ENCODE peak calls at places on chromosome 5, in ten cellular contexts. Z, H, R, T, Q, J, O, S, A and M are unnamed samples.

GRCh38 chr5:147303976-147304375 is 69.2 kb downstream of the STK32A start:
- DNase-seq in Z (peak), R (no peak), A (no peak), H (peak), T (peak), O (no peak), J (peak), Q (no peak), S (no peak), M (no peak)

GRCh38 chr5:52491071-52491828 is 296.5 kb upstream of the ITGA1 start:
- DNase-seq in T (no peak), R (no peak), J (no peak), O (no peak), Z (no peak), H (no peak), S (no peak), Q (no peak), A (no peak), M (no peak)

GRCh38 chr5:177366528-177367322 is 9.0 kb downstream of the RGS14 start:
- DNase-seq in A (peak), Q (peak), Z (no peak), S (peak), J (peak), T (peak), R (peak), H (no peak), O (peak), M (peak)

GRCh38 chr5:147567917-147568598 is 58.2 kb upstream of the DPYSL3 start:
- DNase-seq in H (peak), S (no peak), J (no peak), Q (no peak), Z (no peak), O (no peak), R (no peak), T (peak), A (no peak), M (no peak)

GRCh38 chr5:174165406-174165805 is 119.9 kb downstream of the NSG2 start:
- DNase-seq in J (no peak), O (no peak), S (no peak), T (no peak), H (no peak), R (no peak), Z (no peak), A (no peak), Q (no peak), M (no peak)

GRCh38 chr5:80884851-80885697 is 75.1 kb upstream of the RASGRF2 start:
- DNase-seq in Z (no peak), T (peak), J (no peak), A (no peak), H (no peak), S (no peak), Q (no peak), O (no peak), R (no peak), M (no peak)

GRCh38 chr5:167393328-167393727 is 898.1 kb upstream of the WWC1 start:
- DNase-seq in A (no peak), Z (no peak), O (no peak), T (no peak), R (no peak), H (no peak), J (no peak), S (no peak), Q (no peak), M (no peak)

GRCh38 chr5:91643796-91644195 is 260.7 kb upstream of the ARRDC3 start:
- DNase-seq in Z (no peak), H (no peak), Q (no peak), J (no peak), A (no peak), S (no peak), T (peak), O (no peak), R (no peak), M (no peak)

GRCh38 chr5:133247881-133248642 is 196.2 kb downstream of the HSPA4 start:
- DNase-seq in S (no peak), Z (peak), T (peak), J (peak), Q (no peak), H (peak), R (no peak), O (no peak), A (no peak), M (peak)

GRCh38 chr5:72817076-72817476 is 615 bp downstream of the TNPO1 start:
- DNase-seq in S (peak), Q (peak), R (peak), H (peak), A (peak), O (peak), J (peak), T (peak), Z (peak), M (no peak)

DNA sequence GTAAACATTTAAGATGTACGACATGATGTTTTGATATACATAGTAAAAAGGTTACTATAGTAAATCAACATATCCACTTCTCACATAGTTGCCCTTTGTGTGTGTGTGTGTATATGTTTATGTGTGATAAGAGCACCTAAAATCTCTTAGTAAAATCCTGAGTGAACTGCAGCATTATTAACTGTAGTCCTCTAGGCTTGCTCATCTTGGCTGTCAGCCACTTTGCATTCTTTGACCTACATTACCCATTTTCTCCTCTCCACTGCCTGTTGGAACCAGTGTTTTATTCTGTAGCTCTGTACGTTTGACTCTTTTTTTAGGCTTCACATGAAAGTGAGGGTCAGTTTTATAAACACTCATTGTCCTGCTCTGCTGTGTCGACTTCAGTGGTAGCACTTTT is 24.4 kb downstream of the C5orf22 start:
- DNase-seq in O (no peak), H (no peak), S (no peak), Q (no peak), A (no peak), R (no peak), Z (no peak), T (peak), J (peak), M (no peak)
- TF ChIP-seq POLR2A in O (no peak), H (no peak), S (no peak), Q (no peak), A (no peak), R (no peak), Z (no peak), T (no peak), J (no peak), M (no peak)

GRCh38 chr5:65624025-65624569 is at the start of gene TRIM23:
- DNase-seq in O (peak), J (peak), H (peak), S (peak), Q (peak), A (peak), T (peak), R (peak), Z (peak), M (peak)
- TF ChIP-seq POLR2A in O (no peak), J (peak), H (peak), S (no peak), Q (peak), A (peak), T (peak), R (peak), Z (peak), M (peak)

GRCh38 chr5:179840321-179840720 is 18.3 kb downstream of the MRNIP start:
- DNase-seq in R (no peak), T (no peak), A (no peak), S (no peak), J (no peak), Q (no peak), Z (no peak), O (no peak), H (no peak), M (no peak)

GRCh38 chr5:179836225-179837019 is 15.7 kb downstream of the SQSTM1 start:
- DNase-seq in T (peak), S (no peak), R (no peak), H (no peak), O (no peak), Q (peak), A (no peak), Z (no peak), J (peak), M (peak)

GRCh38 chr5:179839328-179840256 is 18.9 kb downstream of the SQSTM1 start:
- DNase-seq in A (no peak), H (peak), J (peak), O (no peak), R (no peak), S (peak), Z (no peak), T (peak), Q (peak), M (no peak)

GRCh38 chr5:179834120-179834519 is 13.4 kb downstream of the SQSTM1 start:
- DNase-seq in O (no peak), S (no peak), A (no peak), Q (no peak), Z (no peak), H (no peak), T (no peak), J (no peak), R (no peak), M (no peak)

GRCh38 chr5:179837076-179838011 is 16.6 kb downstream of the SQSTM1 start:
- DNase-seq in T (no peak), S (no peak), A (no peak), J (no peak), Z (no peak), H (no peak), Q (peak), O (no peak), R (no peak), M (no peak)
- TF ChIP-seq POLR2A in T (no peak), S (no peak), A (no peak), J (no peak), Z (no peak), H (no peak), Q (no peak), O (no peak), R (no peak), M (peak)

GRCh38 chr5:36073595-36074216 is 7.0 kb upstream of the UGT3A2 start:
- DNase-seq in R (no peak), O (no peak), H (peak), Q (no peak), Z (peak), T (no peak), A (no peak), J (no peak), S (no peak), M (peak)
- TF ChIP-seq POLR2A in R (no peak), O (no peak), H (no peak), Q (no peak), Z (no peak), T (no peak), A (no peak), J (no peak), S (no peak), M (no peak)

GRCh38 chr5:178895615-178896571 is at the start of gene ZFP2:
- DNase-seq in J (peak), Z (peak), Q (peak), R (peak), O (peak), A (peak), T (peak), H (peak), S (peak), M (no peak)
- TF ChIP-seq POLR2A in J (no peak), Z (no peak), Q (no peak), R (no peak), O (no peak), A (peak), T (no peak), H (peak), S (no peak), M (no peak)

GRCh38 chr5:369151-369939 is 47.8 kb downstream of the AHRR start:
- DNase-seq in H (no peak), A (peak), R (peak), O (peak), Q (peak), J (no peak), T (peak), S (no peak), Z (no peak), M (no peak)
- TF ChIP-seq POLR2A in H (no peak), A (no peak), R (no peak), O (no peak), Q (no peak), J (no peak), T (no peak), S (no peak), Z (no peak), M (no peak)

GRCh38 chr5:141513627-141514329 is 24.9 kb downstream of the PCDHGC5 start:
- DNase-seq in H (no peak), Q (peak), A (peak), O (peak), J (peak), Z (no peak), T (peak), R (peak), S (peak), M (peak)
- TF ChIP-seq POLR2A in H (no peak), Q (peak), A (no peak), O (no peak), J (peak), Z (no peak), T (peak), R (no peak), S (no peak), M (no peak)

DNA sequence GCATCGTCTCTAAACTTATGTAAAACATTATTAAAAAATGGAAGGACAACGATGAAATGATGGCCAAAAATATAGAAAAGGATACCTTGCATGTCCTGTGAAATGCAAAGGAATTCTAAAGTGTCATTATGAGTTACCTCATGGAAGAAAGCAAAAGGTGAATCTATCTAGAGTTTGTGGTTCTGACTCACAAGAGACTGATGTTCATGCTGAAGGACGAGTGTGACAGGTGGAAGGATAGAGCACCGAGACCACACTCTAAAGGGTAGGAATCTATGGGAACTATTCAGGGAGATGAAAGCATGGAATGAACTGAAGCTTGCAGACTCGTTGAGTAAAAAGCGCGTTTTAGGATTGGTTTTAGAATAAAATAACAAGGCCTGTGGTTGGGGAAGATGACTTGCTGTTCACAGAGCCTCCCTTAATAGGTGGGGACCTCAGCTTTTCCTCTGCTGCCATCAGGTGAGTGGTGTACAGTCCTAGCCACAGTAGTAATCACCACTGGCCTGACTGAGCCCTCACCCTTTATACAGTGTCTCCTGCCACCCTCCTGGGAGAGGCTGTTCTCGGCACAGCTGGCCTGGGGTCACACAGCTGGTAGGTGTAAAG is 11.2 kb downstream of the TENT4A start:
- DNase-seq in J (no peak), Q (no peak), O (no peak), R (no peak), H (no peak), A (no peak), Z (no peak), S (no peak), T (no peak), M (no peak)
- TF ChIP-seq POLR2A in J (no peak), Q (no peak), O (no peak), R (no peak), H (no peak), A (no peak), Z (no peak), S (no peak), T (no peak), M (no peak)

DNA sequence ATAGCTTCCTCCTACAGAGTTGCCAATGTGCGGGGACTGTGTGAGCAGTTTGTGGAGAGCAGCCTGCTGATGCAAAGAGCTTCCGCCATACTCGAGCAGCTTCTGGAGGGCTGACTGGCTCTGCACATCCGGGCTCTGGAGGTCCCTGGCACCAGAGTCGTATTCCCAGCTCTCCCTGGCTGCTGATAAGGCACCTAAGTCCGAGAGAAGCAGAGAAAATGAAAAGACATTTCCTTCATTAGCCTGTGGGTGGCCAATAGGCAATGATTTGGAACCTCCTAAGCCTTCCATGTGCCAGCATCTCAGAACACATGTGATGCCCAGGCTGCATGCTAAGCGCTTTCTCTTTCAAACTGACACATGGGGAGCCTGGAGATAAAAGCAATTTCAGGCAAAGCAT is 94.3 kb downstream of the TSSK1B start:
- DNase-seq in Z (no peak), T (no peak), S (peak), Q (no peak), O (no peak), A (no peak), J (no peak), H (peak), R (no peak), M (no peak)
- TF ChIP-seq POLR2A in Z (no peak), T (no peak), S (no peak), Q (no peak), O (no peak), A (no peak), J (no peak), H (no peak), R (no peak), M (no peak)

GRCh38 chr5:113749334-113749733 is 235.8 kb downstream of the YTHDC2 start:
- DNase-seq in J (no peak), S (no peak), Q (no peak), T (no peak), R (no peak), O (no peak), A (no peak), Z (no peak), H (no peak), M (no peak)
- TF ChIP-seq POLR2A in J (no peak), S (no peak), Q (no peak), T (no peak), R (no peak), O (no peak), A (no peak), Z (no peak), H (no peak), M (no peak)